ENCODE peak calls at places on chromosome 19, in ten cellular contexts. N is AG09309; T is Calu3; S is CD8-positive, alpha-beta T cell; I is fibroblast of mammary gland; Y is fibroblast of the aortic adventitia; W is BJ; M is heart right ventricle; X is IMR-90; L is thoracic aorta. Q is an unnamed sample.

GRCh38 chr19:15402411-15403150 is 16.2 kb downstream of the AKAP8L start:
- DNase-seq in N (no peak), T (no peak), S (no peak), I (no peak), Y (no peak), W (no peak), M (peak), X (no peak), L (no peak), Q (no peak)

GRCh38 chr19:2171349-2172145 is 7.8 kb downstream of the DOT1L start:
- DNase-seq in N (no peak), T (peak), S (peak), I (peak), Y (peak), W (no peak), M (peak), X (peak), L (no peak), Q (no peak)

GRCh38 chr19:49020931-49021895 is 2.9 kb downstream of the CGB3 start:
- DNase-seq in N (no peak), T (no peak), S (no peak), I (peak), Y (no peak), W (no peak), M (no peak), X (peak), L (no peak), Q (no peak)

GRCh38 chr19:1047696-1048147 is 7.8 kb downstream of the ABCA7 start:
- DNase-seq in N (no peak), T (no peak), S (no peak), I (no peak), Y (no peak), W (no peak), M (no peak), X (no peak), L (no peak), Q (no peak)

GRCh38 chr19:7292352-7292949 is 1.8 kb downstream of the INSR start:
- DNase-seq in N (no peak), T (no peak), S (no peak), I (no peak), Y (no peak), W (no peak), M (no peak), X (no peak), L (no peak), Q (no peak)

GRCh38 chr19:16978156-16978555 is 48.5 kb downstream of the CPAMD8 start:
- DNase-seq in N (no peak), T (no peak), S (no peak), I (no peak), Y (no peak), W (no peak), M (no peak), X (no peak), L (no peak), Q (no peak)

GRCh38 chr19:8030906-8031305 is 21.7 kb upstream of the CCL25 start:
- DNase-seq in N (no peak), T (no peak), S (no peak), I (no peak), Y (no peak), W (no peak), M (no peak), X (no peak), L (no peak), Q (no peak)

GRCh38 chr19:52296400-52296772 is 583 bp upstream of the ZNF480 start:
- DNase-seq in N (no peak), T (no peak), S (no peak), I (no peak), Y (no peak), W (no peak), M (no peak), X (no peak), L (no peak), Q (no peak)

GRCh38 chr19:35828694-35829301 is 16.2 kb upstream of the PRODH2 start:
- DNase-seq in N (peak), T (peak), S (peak), I (peak), Y (peak), W (no peak), M (peak), X (peak), L (no peak), Q (peak)

GRCh38 chr19:14063100-14063499 is 1.2 kb upstream of the PALM3 start:
- DNase-seq in N (no peak), T (no peak), S (no peak), I (no peak), Y (no peak), W (no peak), M (no peak), X (no peak), L (no peak), Q (no peak)

GRCh38 chr19:35309481-35310279 is 17.7 kb downstream of the MAG start:
- DNase-seq in N (no peak), T (no peak), S (no peak), I (no peak), Y (peak), W (no peak), M (peak), X (peak), L (no peak), Q (peak)

GRCh38 chr19:40529093-40529954 is 47.3 kb upstream of the SHKBP1 start:
- DNase-seq in N (no peak), T (peak), S (peak), I (peak), Y (peak), W (peak), M (peak), X (peak), L (peak), Q (no peak)

GRCh38 chr19:35247526-35248309 is 1.1 kb upstream of the LSR start:
- DNase-seq in N (no peak), T (peak), S (peak), I (no peak), Y (no peak), W (no peak), M (peak), X (no peak), L (no peak), Q (no peak)

GRCh38 chr19:17213334-17213733 is 1.8 kb upstream of the USE1 start:
- DNase-seq in N (no peak), T (no peak), S (no peak), I (no peak), Y (no peak), W (no peak), M (no peak), X (no peak), L (no peak), Q (no peak)

GRCh38 chr19:1904385-1905070 is 671 bp upstream of the ADAT3 start:
- DNase-seq in N (no peak), T (peak), S (no peak), I (no peak), Y (peak), W (no peak), M (no peak), X (no peak), L (no peak), Q (peak)

GRCh38 chr19:13060233-13060963 is 42.3 kb downstream of the LYL1 start:
- DNase-seq in N (no peak), T (peak), S (no peak), I (peak), Y (peak), W (no peak), M (no peak), X (no peak), L (no peak), Q (no peak)

DNA sequence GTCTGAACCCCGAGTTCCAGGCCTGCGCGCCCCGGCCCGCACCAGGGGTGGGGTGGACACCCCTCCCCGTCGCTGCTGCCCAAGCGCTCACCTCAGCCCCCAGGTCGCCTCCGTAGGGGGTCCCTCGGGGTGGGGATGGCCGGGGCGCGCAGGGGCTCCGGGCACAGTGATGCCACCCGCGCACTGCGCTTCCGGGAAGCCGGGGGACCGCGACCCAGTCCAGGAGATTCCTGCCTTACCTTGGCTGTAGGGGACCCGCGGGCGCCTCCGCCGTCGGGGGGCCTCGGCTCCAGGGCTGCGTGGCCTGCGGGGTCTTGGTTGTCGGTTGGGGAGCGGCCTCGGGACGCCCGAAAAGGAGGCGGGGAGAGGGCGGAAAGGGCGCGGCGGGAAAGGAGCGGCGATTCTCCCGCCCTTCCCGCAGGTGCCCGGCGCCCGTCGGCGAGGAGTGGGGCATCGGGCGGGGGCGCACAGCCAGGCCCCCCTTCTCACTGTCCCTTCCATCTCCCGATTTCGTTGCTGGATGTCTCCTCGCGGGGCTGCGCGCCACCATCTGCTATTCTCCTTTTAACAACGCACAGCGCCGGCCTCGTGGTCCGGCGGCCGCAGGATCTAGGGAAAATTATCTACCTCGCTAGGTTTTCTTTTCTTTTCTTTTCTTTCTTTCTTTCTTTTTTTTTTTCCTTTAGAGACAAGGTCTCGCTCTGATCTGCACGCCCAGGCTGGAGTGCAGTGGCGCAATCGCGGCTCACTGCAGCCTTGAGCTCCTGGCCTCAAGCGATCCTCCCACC is at the start of gene KEAP1:
- DNase-seq in N (no peak), T (peak), S (no peak), I (no peak), Y (peak), W (no peak), M (peak), X (no peak), L (no peak), Q (no peak)
- TF ChIP-seq CTCF in N (no peak), T (no peak), S (no peak), I (no peak), Y (no peak), W (no peak), M (no peak), X (no peak), L (no peak), Q (no peak)

GRCh38 chr19:28420731-28421550 is 792.0 kb downstream of the UQCRFS1 start:
- DNase-seq in N (no peak), T (no peak), S (no peak), I (peak), Y (no peak), W (no peak), M (no peak), X (no peak), L (no peak), Q (no peak)
- TF ChIP-seq CTCF in N (no peak), T (no peak), S (no peak), I (no peak), Y (no peak), W (no peak), M (no peak), X (no peak), L (no peak), Q (no peak)

DNA sequence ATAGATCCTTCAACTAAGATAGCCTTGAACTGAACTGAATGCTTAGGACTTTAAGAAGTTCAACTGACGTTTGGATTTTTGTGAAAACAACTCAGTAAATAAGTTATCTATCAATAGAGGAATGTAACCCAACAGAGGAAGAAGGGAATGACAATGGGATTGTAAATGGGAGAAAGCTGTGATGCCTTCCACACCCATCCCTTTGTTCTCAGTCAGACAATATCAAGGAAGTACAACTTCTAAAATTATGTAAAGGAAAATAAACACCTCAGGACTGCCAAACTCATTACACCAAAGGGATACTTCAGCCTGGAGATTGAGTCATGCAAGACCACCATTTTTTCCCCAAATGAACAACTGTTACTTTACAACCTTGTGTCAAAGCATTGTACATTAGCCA is 21.1 kb downstream of the CEACAM8 start:
- DNase-seq in N (no peak), T (no peak), S (no peak), I (no peak), Y (no peak), W (no peak), M (no peak), X (no peak), L (no peak), Q (no peak)
- TF ChIP-seq CTCF in N (no peak), T (no peak), S (no peak), I (no peak), Y (no peak), W (no peak), M (no peak), X (no peak), L (no peak), Q (no peak)

GRCh38 chr19:27774337-27774736 is 1438.6 kb downstream of the UQCRFS1 start:
- DNase-seq in N (no peak), T (no peak), S (no peak), I (no peak), Y (no peak), W (no peak), M (no peak), X (no peak), L (no peak), Q (no peak)
- TF ChIP-seq CTCF in N (peak), T (no peak), S (no peak), I (peak), Y (peak), W (peak), M (no peak), X (no peak), L (no peak), Q (peak)